ENCODE peak calls at places on chromosomes 4 and X, in nine cellular contexts. M, Y, X, P, H, A, K, N and I are unnamed samples.

GRCh38 chrX:32448320-32448719 is 763.0 kb downstream of the DMD start:
- DNase-seq in M (no peak), Y (no peak), X (peak; percentile 14), P (no peak), H (no peak), A (no peak), K (no peak), N (no peak), I (no peak)

GRCh38 chr4:1566838-1567518 is 117.1 kb downstream of the FAM53A start:
- DNase-seq in M (no peak), Y (no peak), X (no peak), P (no peak), H (no peak), A (no peak), K (no peak), N (peak; percentile 19), I (no peak)

GRCh38 chr4:86924805-86925204 is 10.0 kb upstream of the AFF1 start:
- DNase-seq in M (no peak), Y (peak; percentile 89), X (peak; percentile 85), P (no peak), H (no peak), A (no peak), K (no peak), N (peak; percentile 77), I (no peak)

GRCh38 chr4:75498041-75498440 is 16.2 kb downstream of the RCHY1 start:
- DNase-seq in M (no peak), Y (no peak), X (no peak), P (no peak), H (no peak), A (no peak), K (no peak), N (no peak), I (no peak)

GRCh38 chr4:53514509-53514908 is 76.8 kb downstream of the LNX1 start:
- DNase-seq in M (no peak), Y (no peak), X (no peak), P (peak; percentile 66), H (no peak), A (no peak), K (no peak), N (no peak), I (no peak)

GRCh38 chr4:102687373-102687981 is 73.3 kb downstream of the MANBA start:
- DNase-seq in M (no peak), Y (no peak), X (peak; percentile 53), P (no peak), H (no peak), A (no peak), K (no peak), N (peak; percentile 67), I (no peak)

GRCh38 chr4:22348410-22348809 is 167.5 kb downstream of the ADGRA3 start:
- DNase-seq in M (no peak), Y (no peak), X (no peak), P (no peak), H (no peak), A (no peak), K (no peak), N (no peak), I (no peak)

GRCh38 chr4:173074501-173074946 is 94.1 kb upstream of the GALNT7 start:
- DNase-seq in M (no peak), Y (no peak), X (peak; percentile 96), P (peak; percentile 92), H (no peak), A (no peak), K (no peak), N (peak; percentile 72), I (no peak)

GRCh38 chr4:101191302-101192098 is 155.8 kb downstream of the PPP3CA start:
- DNase-seq in M (peak; percentile 87), Y (no peak), X (peak; percentile 87), P (peak; percentile 66), H (peak; percentile 34), A (no peak), K (peak; percentile 10), N (no peak), I (no peak)

GRCh38 chrX:39689374-39690104 is 408.2 kb downstream of the BCOR start:
- DNase-seq in M (peak; percentile 82), Y (no peak), X (no peak), P (peak; percentile 5), H (no peak), A (no peak), K (peak; percentile 69), N (no peak), I (no peak)

GRCh38 chr4:141971854-141972253 is 335.5 kb downstream of the IL15 start:
- DNase-seq in M (no peak), Y (no peak), X (no peak), P (no peak), H (no peak), A (no peak), K (no peak), N (no peak), I (no peak)

GRCh38 chr4:7876096-7876993 is 63.3 kb downstream of the AFAP1 start:
- DNase-seq in M (no peak), Y (peak; percentile 76), X (peak; percentile 72), P (peak; percentile 23), H (no peak), A (no peak), K (no peak), N (no peak), I (no peak)

GRCh38 chrX:52034211-52034610 is 34.8 kb downstream of the MAGED4B start:
- DNase-seq in M (no peak), Y (no peak), X (no peak), P (no peak), H (no peak), A (no peak), K (no peak), N (no peak), I (no peak)

GRCh38 chr4:76233534-76233933 is 18.0 kb upstream of the FAM47E start:
- DNase-seq in M (no peak), Y (no peak), X (peak; percentile 21), P (peak; percentile 82), H (no peak), A (peak; percentile 38), K (no peak), N (no peak), I (no peak)

GRCh38 chr4:24158031-24158430 is 268.2 kb upstream of the PPARGC1A start:
- DNase-seq in M (no peak), Y (no peak), X (no peak), P (no peak), H (no peak), A (no peak), K (no peak), N (no peak), I (no peak)

GRCh38 chr4:67275179-67275750 is 270.0 kb downstream of the CENPC start:
- DNase-seq in M (no peak), Y (no peak), X (no peak), P (no peak), H (no peak), A (no peak), K (no peak), N (no peak), I (no peak)

GRCh38 chr4:110550260-110550659 is 72.6 kb downstream of the PITX2 start:
- DNase-seq in M (no peak), Y (no peak), X (peak; percentile 43), P (no peak), H (no peak), A (no peak), K (no peak), N (no peak), I (no peak)

GRCh38 chrX:129577473-129577872 is 37.4 kb downstream of the OCRL start:
- DNase-seq in M (no peak), Y (peak; percentile 58), X (peak; percentile 89), P (no peak), H (no peak), A (peak; percentile 22), K (no peak), N (peak; percentile 11), I (peak; percentile 19)